ENCODE peak calls at places on chromosomes 16 and 17, in five cellular contexts. One of them, this sample, is unnamed.

GRCh38 chr16:33059206-33059605 is 134.8 kb upstream of the TP53TG3C start:
- DNase-seq in H9: no peak
- DNase-seq in T follicular helper cell: no peak
- DNase-seq in NCI-H2029: no peak
- DNase-seq in RCC 7860: no peak
- DNase-seq in this sample: no peak

GRCh38 chr17:35212668-35213067 is 18.5 kb upstream of the SLC35G3 start:
- DNase-seq in NCI-H2029: no peak
- DNase-seq in RCC 7860: no peak
- DNase-seq in H9: no peak
- DNase-seq in T follicular helper cell: no peak
- DNase-seq in this sample: no peak

GRCh38 chr17:82397449-82398335 is 20.5 kb upstream of the HEXD start:
- DNase-seq in T follicular helper cell: no peak
- DNase-seq in H9: no peak
- DNase-seq in RCC 7860: no peak
- DNase-seq in NCI-H2029: no peak
- DNase-seq in this sample: no peak

GRCh38 chr16:84730406-84731106 is 30.8 kb downstream of the USP10 start:
- DNase-seq in NCI-H2029: peak
- DNase-seq in T follicular helper cell: peak
- DNase-seq in RCC 7860: peak
- DNase-seq in H9: no peak
- DNase-seq in this sample: no peak

GRCh38 chr16:16013812-16014211 is 64.4 kb downstream of the ABCC1 start:
- DNase-seq in RCC 7860: no peak
- DNase-seq in T follicular helper cell: no peak
- DNase-seq in NCI-H2029: no peak
- DNase-seq in H9: no peak
- DNase-seq in this sample: no peak

GRCh38 chr17:17183744-17184143 is 22.4 kb downstream of the PLD6 start:
- DNase-seq in H9: no peak
- DNase-seq in RCC 7860: no peak
- DNase-seq in NCI-H2029: no peak
- DNase-seq in T follicular helper cell: no peak
- DNase-seq in this sample: no peak

GRCh38 chr16:53357208-53357586 is 77.1 kb upstream of the RBL2 start:
- DNase-seq in RCC 7860: no peak
- DNase-seq in T follicular helper cell: no peak
- DNase-seq in H9: no peak
- DNase-seq in NCI-H2029: no peak
- DNase-seq in this sample: no peak

GRCh38 chr17:76252040-76252954 is 12.0 kb upstream of the RNF157 start:
- DNase-seq in T follicular helper cell: no peak
- DNase-seq in NCI-H2029: no peak
- DNase-seq in H9: no peak
- DNase-seq in RCC 7860: peak
- DNase-seq in this sample: peak

GRCh38 chr16:89187337-89188063 is 12.8 kb downstream of the SLC22A31 start:
- DNase-seq in H9: no peak
- DNase-seq in NCI-H2029: no peak
- DNase-seq in T follicular helper cell: no peak
- DNase-seq in RCC 7860: peak
- DNase-seq in this sample: no peak

GRCh38 chr16:30527635-30528178 is 1.3 kb upstream of the ZNF768 start:
- DNase-seq in RCC 7860: no peak
- DNase-seq in NCI-H2029: no peak
- DNase-seq in H9: no peak
- DNase-seq in T follicular helper cell: no peak
- DNase-seq in this sample: no peak

GRCh38 chr16:1262210-1262845 is 6.5 kb downstream of the TPSD1 start:
- DNase-seq in H9: no peak
- DNase-seq in T follicular helper cell: no peak
- DNase-seq in NCI-H2029: no peak
- DNase-seq in RCC 7860: no peak
- DNase-seq in this sample: no peak

GRCh38 chr17:82338858-82339633 is 5.5 kb upstream of the SECTM1 start:
- DNase-seq in H9: no peak
- DNase-seq in T follicular helper cell: no peak
- DNase-seq in NCI-H2029: no peak
- DNase-seq in RCC 7860: peak
- DNase-seq in this sample: no peak

GRCh38 chr17:55432358-55433028 is 10.9 kb upstream of the MMD start:
- DNase-seq in NCI-H2029: no peak
- DNase-seq in RCC 7860: peak
- DNase-seq in T follicular helper cell: no peak
- DNase-seq in H9: no peak
- DNase-seq in this sample: no peak

GRCh38 chr17:61409301-61410099 is 9.9 kb downstream of the TBX2 start:
- DNase-seq in T follicular helper cell: no peak
- DNase-seq in H9: peak
- DNase-seq in NCI-H2029: no peak
- DNase-seq in RCC 7860: no peak
- DNase-seq in this sample: peak

GRCh38 chr17:17672453-17673368 is 8.5 kb upstream of the RAI1 start:
- DNase-seq in NCI-H2029: no peak
- DNase-seq in H9: no peak
- DNase-seq in RCC 7860: no peak
- DNase-seq in T follicular helper cell: no peak
- DNase-seq in this sample: no peak

GRCh38 chr17:77802333-77802615 is 156.2 kb upstream of the TNRC6C start:
- DNase-seq in T follicular helper cell: no peak
- DNase-seq in H9: no peak
- DNase-seq in RCC 7860: no peak
- DNase-seq in NCI-H2029: no peak
- DNase-seq in this sample: no peak

GRCh38 chr17:42276359-42276608 is at the start of gene STAT5B:
- DNase-seq in NCI-H2029: peak
- DNase-seq in T follicular helper cell: no peak
- DNase-seq in RCC 7860: peak
- DNase-seq in H9: peak
- DNase-seq in this sample: peak

GRCh38 chr17:47810200-47810821 is 11.3 kb downstream of the OSBPL7 start:
- DNase-seq in NCI-H2029: no peak
- DNase-seq in H9: peak
- DNase-seq in RCC 7860: peak
- DNase-seq in T follicular helper cell: no peak
- DNase-seq in this sample: no peak

GRCh38 chr17:66734544-66734943 is 100.4 kb upstream of the CACNG5 start:
- DNase-seq in RCC 7860: no peak
- DNase-seq in T follicular helper cell: no peak
- DNase-seq in H9: no peak
- DNase-seq in NCI-H2029: no peak
- DNase-seq in this sample: no peak

GRCh38 chr16:78133919-78134318 is 34.5 kb downstream of the WWOX start:
- DNase-seq in T follicular helper cell: no peak
- DNase-seq in NCI-H2029: peak
- DNase-seq in RCC 7860: no peak
- DNase-seq in H9: no peak
- DNase-seq in this sample: no peak

GRCh38 chr17:40559016-40559853 is 6.0 kb downstream of the CCR7 start:
- DNase-seq in T follicular helper cell: no peak
- DNase-seq in H9: peak
- DNase-seq in NCI-H2029: no peak
- DNase-seq in RCC 7860: no peak
- DNase-seq in this sample: no peak

GRCh38 chr16:65121870-65122723 is at the start of gene CDH11:
- DNase-seq in RCC 7860: no peak
- DNase-seq in NCI-H2029: no peak
- DNase-seq in T follicular helper cell: no peak
- DNase-seq in H9: peak
- DNase-seq in this sample: no peak

GRCh38 chr17:2863204-2863603 is 67.0 kb downstream of the RAP1GAP2 start:
- DNase-seq in NCI-H2029: no peak
- DNase-seq in H9: no peak
- DNase-seq in T follicular helper cell: no peak
- DNase-seq in RCC 7860: no peak
- DNase-seq in this sample: no peak

GRCh38 chr17:22221344-22221743 is 529.0 kb downstream of the KCNJ18 start:
- DNase-seq in T follicular helper cell: no peak
- DNase-seq in RCC 7860: no peak
- DNase-seq in NCI-H2029: no peak
- DNase-seq in H9: no peak
- DNase-seq in this sample: no peak

GRCh38 chr17:12691173-12691572 is 25.5 kb downstream of the MYOCD start:
- DNase-seq in T follicular helper cell: no peak
- DNase-seq in NCI-H2029: no peak
- DNase-seq in H9: no peak
- DNase-seq in RCC 7860: no peak
- DNase-seq in this sample: no peak

GRCh38 chr17:40530988-40531971 is 29.9 kb upstream of the TNS4 start:
- DNase-seq in T follicular helper cell: peak
- DNase-seq in NCI-H2029: no peak
- DNase-seq in H9: no peak
- DNase-seq in RCC 7860: no peak
- DNase-seq in this sample: peak

GRCh38 chr17:79979201-79979840 is 56.4 kb downstream of the TBC1D16 start:
- DNase-seq in RCC 7860: no peak
- DNase-seq in H9: peak
- DNase-seq in T follicular helper cell: no peak
- DNase-seq in NCI-H2029: no peak
- DNase-seq in this sample: no peak

GRCh38 chr16:87963400-87963799 is 12.2 kb downstream of the BANP start:
- DNase-seq in T follicular helper cell: peak
- DNase-seq in H9: no peak
- DNase-seq in RCC 7860: peak
- DNase-seq in NCI-H2029: no peak
- DNase-seq in this sample: peak

GRCh38 chr17:49001671-49002070 is 4.5 kb downstream of the IGF2BP1 start:
- DNase-seq in NCI-H2029: no peak
- DNase-seq in T follicular helper cell: no peak
- DNase-seq in H9: no peak
- DNase-seq in RCC 7860: no peak
- DNase-seq in this sample: no peak

GRCh38 chr17:15910791-15911190 is 34.1 kb upstream of the ADORA2B start:
- DNase-seq in T follicular helper cell: no peak
- DNase-seq in RCC 7860: no peak
- DNase-seq in H9: no peak
- DNase-seq in NCI-H2029: no peak
- DNase-seq in this sample: no peak

GRCh38 chr17:7191069-7191468 is 11.9 kb upstream of the ASGR1 start:
- DNase-seq in NCI-H2029: no peak
- DNase-seq in T follicular helper cell: no peak
- DNase-seq in RCC 7860: no peak
- DNase-seq in H9: no peak
- DNase-seq in this sample: no peak

GRCh38 chr16:11145173-11145820 is 110.7 kb downstream of the SOCS1 start:
- DNase-seq in H9: no peak
- DNase-seq in NCI-H2029: no peak
- DNase-seq in RCC 7860: no peak
- DNase-seq in T follicular helper cell: no peak
- DNase-seq in this sample: no peak

GRCh38 chr17:63838586-63839184 is 3.8 kb downstream of the SMARCD2 start:
- DNase-seq in NCI-H2029: no peak
- DNase-seq in T follicular helper cell: no peak
- DNase-seq in H9: no peak
- DNase-seq in RCC 7860: no peak
- DNase-seq in this sample: no peak

GRCh38 chr17:67994827-67995567 is 1.3 kb downstream of the C17orf58 start:
- DNase-seq in T follicular helper cell: no peak
- DNase-seq in RCC 7860: peak
- DNase-seq in NCI-H2029: no peak
- DNase-seq in H9: peak
- DNase-seq in this sample: no peak

GRCh38 chr16:2048116-2048543 is 345 bp downstream of the TSC2 start:
- DNase-seq in RCC 7860: no peak
- DNase-seq in NCI-H2029: no peak
- DNase-seq in T follicular helper cell: no peak
- DNase-seq in H9: no peak
- DNase-seq in this sample: no peak

GRCh38 chr16:70289229-70290098 is at the start of gene AARS1:
- DNase-seq in NCI-H2029: peak
- DNase-seq in H9: peak
- DNase-seq in T follicular helper cell: peak
- DNase-seq in RCC 7860: peak
- DNase-seq in this sample: peak

This sample was measured in naive thymus-derived CD8-positive, alpha-beta T cell.